ENCODE peak calls at places on chromosomes 12 and 14, in five cellular contexts. K, R, U, H and F are unnamed samples.

GRCh38 chr14:67537736-67538135 is 4.6 kb downstream of the PLEKHH1 start:
- DNase-seq in K (no peak), R (no peak), U (no peak), H (no peak), F (no peak)

GRCh38 chr12:14919455-14919854 is 18.9 kb downstream of the ERP27 start:
- DNase-seq in K (no peak), R (no peak), U (no peak), H (no peak), F (no peak)

GRCh38 chr14:70045715-70046535 is 142.8 kb downstream of the SLC8A3 start:
- DNase-seq in K (peak), R (peak), U (no peak), H (peak), F (peak)

GRCh38 chr14:68854421-68854820 is 61.6 kb upstream of the ZFP36L1 start:
- DNase-seq in K (no peak), R (no peak), U (no peak), H (no peak), F (no peak)

GRCh38 chr12:87995581-87996178 is 33.5 kb downstream of the C12orf50 start:
- DNase-seq in K (peak), R (peak), U (no peak), H (peak), F (peak)

GRCh38 chr14:32808574-32809098 is 130.0 kb upstream of the NPAS3 start:
- DNase-seq in K (no peak), R (no peak), U (no peak), H (no peak), F (no peak)

GRCh38 chr14:80364274-80364673 is 153.0 kb upstream of the DIO2 start:
- DNase-seq in K (no peak), R (no peak), U (no peak), H (peak), F (peak)

GRCh38 chr12:59651230-59651920 is 55.5 kb downstream of the SLC16A7 start:
- DNase-seq in K (no peak), R (no peak), U (no peak), H (peak), F (no peak)

GRCh38 chr14:23114669-23115491 is 4.2 kb downstream of the CEBPE start:
- DNase-seq in K (no peak), R (peak), U (no peak), H (peak), F (no peak)

GRCh38 chr14:102220031-102220430 is 80.3 kb downstream of the WDR20 start:
- DNase-seq in K (no peak), R (no peak), U (peak), H (no peak), F (no peak)

GRCh38 chr14:30223385-30223785 is 295.7 kb upstream of the PRKD1 start:
- DNase-seq in K (no peak), R (peak), U (no peak), H (peak), F (no peak)

GRCh38 chr14:24264298-24264697 is 1.3 kb upstream of the TGM1 start:
- DNase-seq in K (no peak), R (no peak), U (no peak), H (no peak), F (no peak)

GRCh38 chr14:52902971-52903385 is 47.9 kb downstream of the FERMT2 start:
- DNase-seq in K (no peak), R (no peak), U (no peak), H (no peak), F (no peak)

GRCh38 chr12:104223599-104224168 is 8.1 kb downstream of the TXNRD1 start:
- DNase-seq in K (no peak), R (no peak), U (no peak), H (no peak), F (no peak)

GRCh38 chr12:114192013-114192412 is 213.9 kb downstream of the TBX5 start:
- DNase-seq in K (no peak), R (no peak), U (no peak), H (no peak), F (no peak)

GRCh38 chr14:54123836-54124235 is 167.2 kb upstream of the BMP4 start:
- DNase-seq in K (no peak), R (no peak), U (no peak), H (no peak), F (no peak)

GRCh38 chr14:56494167-56494566 is 85.4 kb upstream of the TMEM260 start:
- DNase-seq in K (no peak), R (no peak), U (no peak), H (no peak), F (no peak)

GRCh38 chr14:56989359-56989758 is 179.1 kb upstream of the OTX2 start:
- DNase-seq in K (no peak), R (no peak), U (no peak), H (no peak), F (no peak)

GRCh38 chr14:33509927-33510535 is 440.8 kb downstream of the EGLN3 start:
- DNase-seq in K (no peak), R (no peak), U (no peak), H (no peak), F (no peak)

GRCh38 chr12:109600481-109600880 is 26.9 kb downstream of the MVK start:
- DNase-seq in K (no peak), R (no peak), U (no peak), H (no peak), F (no peak)

GRCh38 chr12:27667540-27667939 is 28.7 kb upstream of the REP15 start:
- DNase-seq in K (no peak), R (no peak), U (no peak), H (no peak), F (no peak)

GRCh38 chr12:92080390-92081285 is 65.0 kb downstream of the BTG1 start:
- DNase-seq in K (no peak), R (peak), U (no peak), H (no peak), F (no peak)

GRCh38 chr12:69534389-69534822 is 50.9 kb upstream of the CCT2 start:
- DNase-seq in K (no peak), R (peak), U (peak), H (peak), F (peak)

GRCh38 chr14:35085441-35085840 is 36.3 kb downstream of the PPP2R3C start:
- DNase-seq in K (no peak), R (no peak), U (no peak), H (no peak), F (no peak)

GRCh38 chr14:23057757-23058653 is 685 bp upstream of the CDH24 start:
- DNase-seq in K (peak), R (peak), U (peak), H (peak), F (peak)

GRCh38 chr14:60250318-60251035 is 1.5 kb downstream of the PPM1A start:
- DNase-seq in K (no peak), R (peak), U (no peak), H (peak), F (peak)

GRCh38 chr14:100640481-100641273 is 53.5 kb upstream of the BEGAIN start:
- DNase-seq in K (no peak), R (no peak), U (peak), H (no peak), F (no peak)
- TF ChIP-seq EZH2 in K (no peak), R (no peak), U (no peak), H (no peak), F (no peak)

GRCh38 chr12:22658214-22658613 is 33.2 kb downstream of the ETNK1 start:
- DNase-seq in K (no peak), R (no peak), U (no peak), H (no peak), F (no peak)
- TF ChIP-seq REST in K (no peak), R (no peak), U (no peak), H (no peak), F (no peak)

DNA sequence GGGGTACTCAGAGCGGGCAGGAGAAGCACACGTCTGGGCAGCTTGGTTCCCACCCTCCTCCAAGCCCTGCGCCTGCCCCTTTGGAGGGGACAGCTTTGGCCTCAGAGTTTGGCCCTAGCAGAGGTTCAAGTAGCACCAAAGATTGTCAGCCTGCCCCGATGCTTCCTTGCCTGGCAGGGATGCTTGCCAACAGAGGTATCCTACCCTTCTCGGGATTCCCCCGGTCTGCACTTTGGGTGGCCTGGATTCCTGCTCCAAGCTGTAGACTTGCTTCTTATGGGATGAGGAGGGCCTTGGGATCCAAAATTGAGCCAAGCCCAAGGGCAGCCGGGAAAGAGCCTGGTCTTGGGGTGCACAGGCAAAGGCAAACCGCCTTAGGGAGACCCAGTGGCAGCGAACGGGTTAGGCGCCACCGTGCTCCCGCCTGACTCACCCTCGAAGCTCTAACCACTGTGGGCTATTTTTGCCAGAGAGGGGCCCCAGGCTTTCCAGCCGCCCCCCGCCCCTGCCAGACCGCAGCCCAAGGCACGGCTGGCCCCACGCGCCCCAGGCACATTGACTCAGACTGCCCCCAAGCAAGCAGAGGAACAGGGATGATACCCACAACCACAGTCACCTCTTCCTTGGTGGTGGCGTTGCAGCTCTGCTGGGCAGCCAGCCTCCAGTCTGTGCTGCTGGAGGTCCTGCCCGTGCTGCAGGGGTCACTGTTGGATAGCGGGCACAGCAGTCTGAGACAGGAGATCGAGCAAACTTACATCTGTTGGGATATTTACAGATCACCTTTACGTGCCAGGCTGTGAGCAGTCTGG is 882 bp upstream of the WNT10B start:
- DNase-seq in K (no peak), R (no peak), U (no peak), H (no peak), F (peak)
- TF ChIP-seq EZH2 in K (no peak), R (no peak), U (no peak), H (no peak), F (peak)

GRCh38 chr12:12585115-12585862 is 22.6 kb upstream of the DUSP16 start:
- DNase-seq in K (no peak), R (no peak), U (no peak), H (peak), F (peak)
- TF ChIP-seq REST in K (no peak), R (no peak), U (no peak), H (no peak), F (no peak)